ENCODE peak calls at places on chromosomes 4 and X, in nine cellular contexts. I is AG09319; G is sigmoid colon; N is NCI-H748 treated with DMSO at 0.1 percent for 48 hours; T is GM13977; Z is ascending aorta; Y is T-helper 2 cell; B is HCT116; E is stimulated activated naive CD8-positive, alpha-beta T cell treated with anti-CD3 and anti-CD28 coated beads, Interleukin-15, Interleukin-2, amounts not matched to agents 100 U/mL and 50 U/mL, for 24 hours. U is an unnamed sample.

GRCh38 chrX:49972313-49972712 is 49.9 kb downstream of the CLCN5 start:
- DNase-seq in Z (no peak), E (no peak), Y (no peak), G (no peak), B (no peak), N (no peak), I (no peak), T (no peak), U (no peak)

GRCh38 chrX:2931612-2932011 is 2.5 kb upstream of the ARSD start:
- DNase-seq in Y (no peak), T (no peak), B (no peak), N (no peak), I (no peak), E (no peak), Z (no peak), G (no peak), U (no peak)

GRCh38 chr4:14294611-14295010 is 667.1 kb upstream of the BOD1L1 start:
- DNase-seq in Z (no peak), N (no peak), T (no peak), E (no peak), Y (no peak), I (no peak), G (no peak), B (no peak), U (no peak)

GRCh38 chrX:129359269-129359668 is 164.0 kb downstream of the SMARCA1 start:
- DNase-seq in Z (no peak), N (no peak), T (no peak), E (no peak), I (no peak), B (no peak), G (no peak), Y (no peak), U (no peak)

GRCh38 chr4:38179690-38180299 is 219.6 kb downstream of the PTTG2 start:
- DNase-seq in Z (no peak), Y (peak), T (peak), I (no peak), N (peak), B (no peak), G (peak), E (peak), U (peak)

GRCh38 chr4:150302553-150302952 is 224.3 kb downstream of the DCLK2 start:
- DNase-seq in I (peak), Z (no peak), T (no peak), B (peak), E (peak), Y (no peak), G (peak), N (no peak), U (no peak)

GRCh38 chr4:14130551-14130950 is 503.0 kb upstream of the BOD1L1 start:
- DNase-seq in I (no peak), B (no peak), Y (no peak), Z (no peak), T (no peak), N (no peak), G (no peak), E (no peak), U (no peak)

GRCh38 chr4:92305148-92305877 is 1.5 kb downstream of the GRID2 start:
- DNase-seq in T (peak), Z (no peak), E (no peak), B (peak), N (peak), I (no peak), G (no peak), Y (no peak), U (peak)

GRCh38 chrX:26927419-26927818 is 535.7 kb downstream of the PPP4R3C start:
- DNase-seq in N (no peak), E (no peak), T (no peak), I (no peak), G (no peak), Z (no peak), B (no peak), Y (no peak), U (no peak)

GRCh38 chr4:54986095-54986846 is 139.1 kb downstream of the KDR start:
- DNase-seq in N (no peak), G (no peak), T (no peak), B (no peak), I (no peak), Z (no peak), E (no peak), Y (no peak), U (no peak)

GRCh38 chr4:24169956-24170355 is 280.1 kb upstream of the PPARGC1A start:
- DNase-seq in T (no peak), Y (no peak), G (no peak), N (no peak), I (no peak), B (no peak), Z (no peak), E (no peak), U (no peak)

GRCh38 chrX:68832516-68833447 is 4.0 kb downstream of the EFNB1 start:
- DNase-seq in I (no peak), Y (no peak), G (peak), N (no peak), E (no peak), Z (no peak), B (no peak), T (no peak), U (no peak)

GRCh38 chrX:148568763-148569162 is 68.3 kb downstream of the AFF2 start:
- DNase-seq in G (no peak), I (no peak), T (no peak), Y (no peak), N (no peak), Z (no peak), B (no peak), E (no peak), U (no peak)

GRCh38 chr4:114636192-114636935 is 37.8 kb downstream of the UGT8 start:
- DNase-seq in Z (no peak), T (no peak), Y (no peak), G (no peak), N (no peak), I (no peak), B (no peak), E (no peak), U (no peak)

GRCh38 chr4:104446431-104446925 is 48.2 kb downstream of the CXXC4 start:
- DNase-seq in N (peak), G (no peak), E (no peak), B (no peak), T (no peak), Z (no peak), I (no peak), Y (no peak), U (no peak)

GRCh38 chrX:67654301-67654700 is 110.5 kb downstream of the AR start:
- DNase-seq in Z (no peak), I (no peak), T (no peak), B (no peak), Y (no peak), G (no peak), N (no peak), E (no peak), U (no peak)

GRCh38 chrX:71067727-71068051 is 445 bp downstream of the SNX12 start:
- DNase-seq in G (no peak), Y (no peak), Z (no peak), N (no peak), E (no peak), B (no peak), I (no peak), T (no peak), U (no peak)

GRCh38 chr4:128862608-128863313 is 53.3 kb downstream of the JADE1 start:
- DNase-seq in Y (peak), G (no peak), B (no peak), T (peak), Z (no peak), I (no peak), N (no peak), E (peak), U (no peak)

GRCh38 chrX:8323356-8323755 is 141.3 kb upstream of the VCX3B start:
- DNase-seq in E (peak), N (no peak), Y (no peak), I (no peak), G (no peak), T (no peak), Z (no peak), B (no peak), U (no peak)